ENCODE peak calls at places on chromosomes 1 and 21, in four cellular contexts. B is PC-3, P is neural progenitor cell, A is GM23248. Z is an unnamed sample.
A peak's percentile ranks its signal among the peaks of the same experiment; 100 is the strongest.

GRCh38 chr1:12477301-12477700 is 140.7 kb downstream of the DHRS3 start:
- DNase-seq in B (no peak), P (no peak), A (no peak), Z (no peak)

GRCh38 chr1:48725331-48725730 is 51.4 kb downstream of the BEND5 start:
- DNase-seq in A (peak; percentile 14), B (peak; percentile 10), P (no peak), Z (no peak)

GRCh38 chr21:39121600-39122355 is 61.5 kb downstream of the PSMG1 start:
- DNase-seq in A (no peak), B (peak; percentile 61), P (no peak), Z (peak; percentile 53)

GRCh38 chr21:35976929-35977328 is 83.4 kb downstream of the SETD4 start:
- DNase-seq in P (no peak), A (no peak), B (no peak), Z (no peak)

GRCh38 chr1:111704776-111705175 is 34.4 kb downstream of the INKA2 start:
- DNase-seq in B (peak; percentile 66), A (no peak), P (no peak), Z (no peak)

GRCh38 chr1:61078611-61079010 is 3.8 kb upstream of the NFIA start:
- DNase-seq in A (peak; percentile 54), P (no peak), B (no peak), Z (peak; percentile 16)

GRCh38 chr1:19013826-19014548 is 57.5 kb upstream of the IFFO2 start:
- DNase-seq in P (no peak), B (no peak), A (no peak), Z (no peak)

GRCh38 chr1:67308136-67308535 is 463 bp downstream of the IL12RB2 start:
- DNase-seq in B (no peak), P (no peak), A (no peak), Z (no peak)

GRCh38 chr1:12148160-12148957 is 18.4 kb upstream of the TNFRSF1B start:
- DNase-seq in P (no peak), B (peak; percentile 17), A (no peak), Z (peak; percentile 22)

GRCh38 chr1:199322278-199322677 is 683.4 kb downstream of the PTPRC start:
- DNase-seq in B (no peak), P (no peak), A (no peak), Z (no peak)
- H2AFZ ChIP-seq in B (no peak overlapping the region), P (peak overlapping the region; percentile 27), A (no peak overlapping the region), Z (no peak overlapping the region)

GRCh38 chr1:239387304-239388231 is 1.2 kb downstream of the CHRM3 start:
- DNase-seq in A (no peak), B (peak; percentile 33), P (peak; percentile 64), Z (no peak)
- TF ChIP-seq EZH2 in A (peak; percentile 32), B (peak; percentile 43), P (peak; percentile 54), Z (no peak)

GRCh38 chr1:52662645-52663313 is 29.8 kb downstream of the SHISAL2A start:
- DNase-seq in P (peak; percentile 94), A (peak; percentile 50), B (peak; percentile 98), Z (peak; percentile 44)

GRCh38 chr1:52667290-52667689 is 30.9 kb downstream of the COA7 start:
- DNase-seq in P (no peak), A (no peak), B (no peak), Z (no peak)

GRCh38 chr1:52665173-52666020 is 32.4 kb downstream of the SHISAL2A start:
- DNase-seq in A (no peak), B (no peak), P (no peak), Z (no peak)

GRCh38 chr1:52660807-52661206 is 27.8 kb downstream of the SHISAL2A start:
- DNase-seq in A (no peak), P (no peak), B (no peak), Z (no peak)

DNA sequence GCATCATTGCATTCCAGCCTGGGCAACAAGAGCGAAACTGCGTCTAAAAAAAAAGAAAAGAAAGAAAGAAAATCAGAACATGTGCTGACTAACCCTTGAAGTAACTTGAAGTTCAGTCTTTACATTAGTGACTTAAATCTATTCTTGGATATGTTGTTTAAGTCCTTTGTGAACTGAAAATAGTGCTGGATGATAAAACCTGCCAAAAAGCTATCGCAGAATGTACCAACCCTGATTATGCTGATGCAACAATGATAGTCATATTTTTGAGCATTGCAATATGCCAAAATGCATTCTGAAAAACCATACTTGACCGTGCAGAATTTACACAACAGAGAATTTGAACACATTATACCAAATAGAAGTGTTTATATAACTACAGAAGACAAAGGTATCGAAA is 30.7 kb downstream of the SHISAL2A start:
- DNase-seq in P (no peak), A (no peak), B (no peak), Z (peak; percentile 26)
- H2AFZ ChIP-seq in P (peak overlapping the region; percentile 53), A (no peak overlapping the region), B (no peak overlapping the region), Z (no peak overlapping the region)

DNA sequence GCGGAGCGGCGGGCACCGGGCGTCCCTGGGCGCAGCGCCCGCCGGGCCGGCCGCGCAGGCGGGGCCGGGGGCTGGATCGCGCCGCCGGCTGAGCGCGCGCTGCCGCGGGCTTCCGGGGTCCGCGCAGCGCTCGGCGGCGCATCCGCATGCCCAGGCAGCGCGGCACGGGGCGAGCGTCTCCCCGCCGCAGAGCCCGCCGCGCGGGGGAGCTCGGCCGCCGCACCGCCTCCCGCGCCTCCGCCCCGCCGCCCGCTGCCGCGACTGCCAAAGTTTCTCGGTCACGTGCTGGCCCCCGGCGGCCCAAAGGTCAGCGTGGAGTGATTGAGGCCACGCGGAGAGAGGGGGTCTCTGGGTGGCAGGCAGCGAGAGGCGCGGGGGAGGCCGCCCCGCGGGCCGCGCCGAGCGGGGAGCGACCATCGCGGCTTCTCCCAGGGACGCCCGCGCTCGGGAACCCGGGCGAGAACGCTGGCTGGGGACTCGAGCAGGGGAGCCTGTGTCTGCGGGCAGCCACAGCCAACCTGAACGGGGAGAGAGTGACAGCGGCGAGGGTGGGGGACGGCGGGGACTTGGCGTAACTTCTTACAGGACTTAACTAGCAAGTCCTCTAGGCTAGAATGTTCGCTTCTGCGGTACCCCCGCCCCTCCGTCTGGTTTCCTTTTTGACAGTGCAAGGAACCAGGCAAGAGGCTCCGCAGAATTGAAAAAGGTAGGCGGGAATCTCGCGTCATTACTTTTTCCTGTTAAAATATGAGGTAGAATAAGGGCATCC is at the start of gene ILDR2:
- DNase-seq in P (peak; percentile 82), B (peak; percentile 10), A (peak; percentile 42), Z (peak; percentile 25)
- TF ChIP-seq EZH2 in P (no peak), B (peak; percentile 97), A (peak; percentile 79), Z (peak; percentile 76)

GRCh38 chr1:204075890-204076837 is 3.2 kb downstream of the SOX13 start:
- DNase-seq in P (no peak), A (no peak), B (no peak), Z (no peak)

GRCh38 chr1:204073837-204074273 is 940 bp downstream of the SOX13 start:
- DNase-seq in B (peak; percentile 27), A (peak; percentile 62), P (peak; percentile 43), Z (peak; percentile 28)

GRCh38 chr1:204075116-204075636 is 2.3 kb downstream of the SOX13 start:
- DNase-seq in A (peak; percentile 66), B (peak; percentile 26), P (peak; percentile 68), Z (no peak)

GRCh38 chr1:204072951-204073836 is at the start of gene SOX13:
- DNase-seq in A (peak; percentile 94), P (peak; percentile 93), B (peak; percentile 89), Z (peak; percentile 91)

DNA sequence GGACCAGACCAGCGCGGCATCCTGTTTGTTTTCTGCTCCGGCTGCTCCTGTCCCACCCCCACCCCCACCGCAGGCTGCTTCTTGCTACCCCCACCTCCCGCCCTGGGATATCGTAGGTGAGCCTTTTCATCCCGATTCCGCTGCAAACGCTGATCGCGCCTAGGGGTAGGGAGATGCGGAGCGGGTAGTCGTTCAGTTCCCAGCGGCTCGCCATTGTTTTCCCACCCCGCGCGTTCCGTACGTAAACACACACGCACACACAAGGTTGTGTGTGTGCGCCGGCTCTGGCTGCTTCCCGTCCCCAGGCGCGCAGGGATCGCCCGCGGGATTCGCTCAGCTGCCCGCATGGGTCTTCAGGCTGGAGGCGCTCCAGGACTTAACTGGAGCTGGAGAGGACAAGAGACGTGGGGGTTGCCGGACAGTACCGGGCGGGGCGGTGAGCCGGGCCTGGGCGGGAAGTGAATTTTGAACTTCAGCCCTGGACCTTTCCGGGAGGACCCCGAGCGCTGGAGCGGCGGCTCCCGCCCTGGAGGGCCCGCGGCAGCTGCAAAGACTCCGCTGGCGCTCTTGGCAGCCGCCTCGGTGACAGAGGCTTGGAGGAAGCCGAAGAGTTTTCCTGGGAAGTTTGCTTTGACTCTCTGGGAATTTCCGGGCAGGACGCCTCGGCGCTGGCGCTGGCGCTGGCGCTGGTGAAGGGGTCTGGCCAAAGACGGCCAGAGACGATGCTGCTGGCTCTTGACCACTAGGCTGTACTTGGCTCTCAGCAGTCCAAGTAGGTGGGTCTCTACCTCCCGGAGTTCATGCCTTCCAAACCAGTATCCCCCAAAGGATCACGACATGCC is 1.6 kb downstream of the SOX13 start:
- DNase-seq in P (peak; percentile 71), B (peak; percentile 51), A (peak; percentile 75), Z (peak; percentile 68)
- H2AFZ ChIP-seq in P (no peak overlapping the region), B (peak overlapping the region; percentile 53), A (peak overlapping the region; percentile 82), Z (peak overlapping the region; percentile 61)

GRCh38 chr1:3732747-3733602 is 19.3 kb upstream of the CCDC27 start:
- DNase-seq in A (peak; percentile 53), B (no peak), P (peak; percentile 33), Z (peak; percentile 23)
- TF ChIP-seq EZH2 in A (no peak), B (no peak), P (no peak), Z (no peak)